ENCODE peak calls at places on chromosomes 7 and 10, in four cellular contexts. J, Z, R and I are unnamed samples.

GRCh38 chr10:16518822-16519221 is 2.9 kb downstream of the C1QL3 start:
- DNase-seq in J (no peak), Z (peak), R (no peak), I (no peak)

GRCh38 chr10:8044908-8045727 is 9.4 kb upstream of the GATA3 start:
- DNase-seq in J (no peak), Z (no peak), R (no peak), I (no peak)

GRCh38 chr10:109105725-109106124 is 817.6 kb downstream of the XPNPEP1 start:
- DNase-seq in J (no peak), Z (no peak), R (no peak), I (no peak)

GRCh38 chr7:131517218-131517923 is 39.1 kb downstream of the PODXL start:
- DNase-seq in J (no peak), Z (no peak), R (no peak), I (no peak)

GRCh38 chr7:78326870-78327269 is 528.3 kb downstream of the PHTF2 start:
- DNase-seq in J (no peak), Z (no peak), R (peak), I (peak)

GRCh38 chr10:14613570-14613918 is 161.2 kb downstream of the FAM107B start:
- DNase-seq in J (no peak), Z (no peak), R (no peak), I (no peak)

GRCh38 chr7:20153999-20154398 is 63.2 kb downstream of the MACC1 start:
- DNase-seq in J (no peak), Z (no peak), R (no peak), I (no peak)

GRCh38 chr7:18666107-18666728 is 170.7 kb downstream of the HDAC9 start:
- DNase-seq in J (peak), Z (peak), R (peak), I (no peak)

GRCh38 chr10:79320785-79321493 is 26.3 kb upstream of the PPIF start:
- DNase-seq in J (peak), Z (peak), R (peak), I (no peak)

GRCh38 chr7:81887098-81887497 is 117.3 kb upstream of the HGF start:
- DNase-seq in J (no peak), Z (peak), R (no peak), I (no peak)

GRCh38 chr10:25078659-25079429 is 62.4 kb downstream of the THNSL1 start:
- DNase-seq in J (no peak), Z (no peak), R (no peak), I (no peak)

GRCh38 chr10:87781545-87781944 is 36.5 kb downstream of the ATAD1 start:
- DNase-seq in J (no peak), Z (no peak), R (no peak), I (no peak)

GRCh38 chr10:60742512-60742911 is 35.8 kb upstream of the CDK1 start:
- DNase-seq in J (no peak), Z (no peak), R (no peak), I (no peak)

GRCh38 chr10:91051834-91052233 is 130.9 kb upstream of the ANKRD1 start:
- DNase-seq in J (no peak), Z (peak), R (no peak), I (no peak)

GRCh38 chr7:150556521-150557138 is 10.6 kb upstream of the GIMAP4 start:
- DNase-seq in J (no peak), Z (no peak), R (no peak), I (no peak)

GRCh38 chr10:30538086-30538485 is 91.5 kb downstream of the LYZL2 start:
- DNase-seq in J (peak), Z (peak), R (peak), I (no peak)

GRCh38 chr10:132146941-132147915 is 39.5 kb upstream of the DPYSL4 start:
- DNase-seq in J (no peak), Z (no peak), R (no peak), I (no peak)

GRCh38 chr10:7491949-7492659 is 81.3 kb upstream of the SFMBT2 start:
- DNase-seq in J (no peak), Z (no peak), R (no peak), I (no peak)

GRCh38 chr10:116779076-116779687 is 36.8 kb upstream of the HSPA12A start:
- DNase-seq in J (no peak), Z (peak), R (peak), I (no peak)

GRCh38 chr7:151046603-151047573 is 1.4 kb upstream of the ASIC3 start:
- DNase-seq in J (peak), Z (peak), R (peak), I (no peak)

GRCh38 chr10:129877773-129878371 is 86.2 kb downstream of the EBF3 start:
- DNase-seq in J (peak), Z (no peak), R (no peak), I (no peak)

GRCh38 chr10:124538669-124539068 is 77.0 kb downstream of the LHPP start:
- DNase-seq in J (no peak), Z (no peak), R (no peak), I (no peak)

GRCh38 chr10:35613597-35614226 is 8.6 kb downstream of the GJD4 start:
- DNase-seq in J (no peak), Z (peak), R (peak), I (no peak)

GRCh38 chr10:5528989-5529701 is 4.4 kb downstream of the CALML3 start:
- DNase-seq in J (no peak), Z (no peak), R (no peak), I (no peak)

GRCh38 chr10:132165416-132165980 is 21.2 kb upstream of the DPYSL4 start:
- DNase-seq in J (no peak), Z (no peak), R (no peak), I (no peak)